ENCODE peak calls at places on chromosomes 1 and 21, in five cellular contexts. One of them, this sample, is unnamed.

GRCh38 chr1:202133016-202133415 is 10.3 kb downstream of the GPR37L1 start:
- DNase-seq in cardiac muscle cell: no peak
- DNase-seq in HL-60: peak; percentile 84
- DNase-seq in psoas muscle: peak; percentile 49
- DNase-seq in AG04449: no peak
- DNase-seq in this sample: peak; percentile 66

GRCh38 chr1:16204634-16205332 is 7.7 kb downstream of the ARHGEF19 start:
- DNase-seq in cardiac muscle cell: peak; percentile 71
- DNase-seq in HL-60: peak; percentile 36
- DNase-seq in psoas muscle: no peak
- DNase-seq in AG04449: no peak
- DNase-seq in this sample: no peak

GRCh38 chr1:54325705-54326461 is 80.3 kb downstream of the SSBP3 start:
- DNase-seq in cardiac muscle cell: no peak
- DNase-seq in HL-60: no peak
- DNase-seq in psoas muscle: no peak
- DNase-seq in AG04449: no peak
- DNase-seq in this sample: no peak

GRCh38 chr1:173479649-173480048 is 2.5 kb downstream of the PRDX6 start:
- DNase-seq in cardiac muscle cell: no peak
- DNase-seq in HL-60: no peak
- DNase-seq in psoas muscle: no peak
- DNase-seq in AG04449: no peak
- DNase-seq in this sample: no peak

GRCh38 chr1:156126701-156127534 is 12.4 kb downstream of the LMNA start:
- DNase-seq in cardiac muscle cell: no peak
- DNase-seq in HL-60: peak; percentile 97
- DNase-seq in psoas muscle: peak; percentile 61
- DNase-seq in AG04449: peak; percentile 83
- DNase-seq in this sample: peak; percentile 89

GRCh38 chr1:199243423-199244061 is 604.7 kb downstream of the PTPRC start:
- DNase-seq in cardiac muscle cell: peak; percentile 60
- DNase-seq in HL-60: peak; percentile 90
- DNase-seq in psoas muscle: no peak
- DNase-seq in AG04449: no peak
- DNase-seq in this sample: peak; percentile 61

GRCh38 chr1:151716771-151717631 is at the start of gene CELF3:
- DNase-seq in cardiac muscle cell: peak; percentile 59
- DNase-seq in HL-60: no peak
- DNase-seq in psoas muscle: no peak
- DNase-seq in AG04449: no peak
- DNase-seq in this sample: no peak

GRCh38 chr1:41806472-41807155 is 112.1 kb downstream of the HIVEP3 start:
- DNase-seq in cardiac muscle cell: no peak
- DNase-seq in HL-60: no peak
- DNase-seq in psoas muscle: no peak
- DNase-seq in AG04449: no peak
- DNase-seq in this sample: no peak

GRCh38 chr1:200150721-200151120 is 123.2 kb downstream of the NR5A2 start:
- DNase-seq in cardiac muscle cell: no peak
- DNase-seq in HL-60: no peak
- DNase-seq in psoas muscle: no peak
- DNase-seq in AG04449: peak; percentile 44
- DNase-seq in this sample: no peak

GRCh38 chr1:49293016-49293415 is 516.3 kb upstream of the BEND5 start:
- DNase-seq in cardiac muscle cell: no peak
- DNase-seq in HL-60: no peak
- DNase-seq in psoas muscle: no peak
- DNase-seq in AG04449: no peak
- DNase-seq in this sample: no peak

GRCh38 chr1:152967201-152967600 is 3.2 kb upstream of the SPRR4 start:
- DNase-seq in cardiac muscle cell: no peak
- DNase-seq in HL-60: no peak
- DNase-seq in psoas muscle: no peak
- DNase-seq in AG04449: no peak
- DNase-seq in this sample: no peak

GRCh38 chr1:48236716-48237470 is 14.4 kb downstream of the SLC5A9 start:
- DNase-seq in cardiac muscle cell: peak; percentile 35
- DNase-seq in HL-60: no peak
- DNase-seq in psoas muscle: no peak
- DNase-seq in AG04449: no peak
- DNase-seq in this sample: no peak

GRCh38 chr1:248047008-248047407 is 372 bp downstream of the OR2L3 start:
- DNase-seq in cardiac muscle cell: no peak
- DNase-seq in HL-60: no peak
- DNase-seq in psoas muscle: no peak
- DNase-seq in AG04449: no peak
- DNase-seq in this sample: no peak

GRCh38 chr1:170562644-170563338 is 30.8 kb downstream of the GORAB start:
- DNase-seq in cardiac muscle cell: no peak
- DNase-seq in HL-60: peak; percentile 8
- DNase-seq in psoas muscle: peak; percentile 45
- DNase-seq in AG04449: no peak
- DNase-seq in this sample: peak; percentile 76

GRCh38 chr1:40760984-40761383 is 22.6 kb upstream of the KCNQ4 start:
- DNase-seq in cardiac muscle cell: no peak
- DNase-seq in HL-60: no peak
- DNase-seq in psoas muscle: no peak
- DNase-seq in AG04449: no peak
- DNase-seq in this sample: no peak

GRCh38 chr1:10179408-10179685 is 31.0 kb upstream of the KIF1B start:
- DNase-seq in cardiac muscle cell: no peak
- DNase-seq in HL-60: no peak
- DNase-seq in psoas muscle: no peak
- DNase-seq in AG04449: no peak
- DNase-seq in this sample: no peak

GRCh38 chr1:29474274-29474824 is 238.0 kb downstream of the PTPRU start:
- DNase-seq in cardiac muscle cell: no peak
- DNase-seq in HL-60: no peak
- DNase-seq in psoas muscle: no peak
- DNase-seq in AG04449: no peak
- DNase-seq in this sample: no peak

GRCh38 chr1:52602328-52603300 is at the start of gene GPX7:
- DNase-seq in cardiac muscle cell: peak; percentile 44
- DNase-seq in HL-60: no peak
- DNase-seq in psoas muscle: peak; percentile 47
- DNase-seq in AG04449: no peak
- DNase-seq in this sample: peak; percentile 79

GRCh38 chr1:240091614-240092300 is at the start of gene FMN2:
- DNase-seq in cardiac muscle cell: peak; percentile 66
- DNase-seq in HL-60: no peak
- DNase-seq in psoas muscle: no peak
- DNase-seq in AG04449: no peak
- DNase-seq in this sample: peak; percentile 65

GRCh38 chr1:18351735-18352134 is 129.0 kb upstream of the KLHDC7A start:
- DNase-seq in cardiac muscle cell: no peak
- DNase-seq in HL-60: no peak
- DNase-seq in psoas muscle: no peak
- DNase-seq in AG04449: no peak
- DNase-seq in this sample: no peak

GRCh38 chr1:187871177-187871576 is 1042.4 kb downstream of the PLA2G4A start:
- DNase-seq in cardiac muscle cell: no peak
- DNase-seq in HL-60: no peak
- DNase-seq in psoas muscle: no peak
- DNase-seq in AG04449: no peak
- DNase-seq in this sample: no peak

GRCh38 chr1:159468321-159468720 is 28.8 kb downstream of the OR10J1 start:
- DNase-seq in cardiac muscle cell: no peak
- DNase-seq in HL-60: no peak
- DNase-seq in psoas muscle: no peak
- DNase-seq in AG04449: no peak
- DNase-seq in this sample: no peak

GRCh38 chr21:46114963-46115362 is 17.1 kb downstream of the COL6A2 start:
- DNase-seq in cardiac muscle cell: no peak
- DNase-seq in HL-60: no peak
- DNase-seq in psoas muscle: peak; percentile 13
- DNase-seq in AG04449: no peak
- DNase-seq in this sample: peak; percentile 58

GRCh38 chr1:47387921-47388509 is 28.1 kb upstream of the FOXE3 start:
- DNase-seq in cardiac muscle cell: no peak
- DNase-seq in HL-60: no peak
- DNase-seq in psoas muscle: no peak
- DNase-seq in AG04449: no peak
- DNase-seq in this sample: no peak

GRCh38 chr1:158146165-158146564 is 34.5 kb upstream of the CD1D start:
- DNase-seq in cardiac muscle cell: no peak
- DNase-seq in HL-60: no peak
- DNase-seq in psoas muscle: no peak
- DNase-seq in AG04449: no peak
- DNase-seq in this sample: no peak

GRCh38 chr1:215835951-215836350 is 268.8 kb downstream of the KCTD3 start:
- DNase-seq in cardiac muscle cell: no peak
- DNase-seq in HL-60: no peak
- DNase-seq in psoas muscle: no peak
- DNase-seq in AG04449: no peak
- DNase-seq in this sample: no peak

GRCh38 chr1:43704838-43705237 is 2.5 kb upstream of the ST3GAL3 start:
- DNase-seq in cardiac muscle cell: no peak
- DNase-seq in HL-60: no peak
- DNase-seq in psoas muscle: peak; percentile 34
- DNase-seq in AG04449: no peak
- DNase-seq in this sample: no peak

GRCh38 chr1:211828584-211829342 is 1.8 kb downstream of the LPGAT1 start:
- DNase-seq in cardiac muscle cell: no peak
- DNase-seq in HL-60: no peak
- DNase-seq in psoas muscle: no peak
- DNase-seq in AG04449: no peak
- DNase-seq in this sample: no peak

GRCh38 chr1:181518152-181518551 is 34.8 kb downstream of the CACNA1E start:
- DNase-seq in cardiac muscle cell: no peak
- DNase-seq in HL-60: no peak
- DNase-seq in psoas muscle: no peak
- DNase-seq in AG04449: no peak
- DNase-seq in this sample: no peak

GRCh38 chr1:181525104-181525721 is 41.9 kb downstream of the CACNA1E start:
- DNase-seq in cardiac muscle cell: no peak
- DNase-seq in HL-60: no peak
- DNase-seq in psoas muscle: no peak
- DNase-seq in AG04449: no peak
- DNase-seq in this sample: no peak

GRCh38 chr1:181517181-181517875 is 34.0 kb downstream of the CACNA1E start:
- DNase-seq in cardiac muscle cell: no peak
- DNase-seq in HL-60: no peak
- DNase-seq in psoas muscle: no peak
- DNase-seq in AG04449: no peak
- DNase-seq in this sample: no peak

GRCh38 chr1:181522864-181523263 is 39.5 kb downstream of the CACNA1E start:
- DNase-seq in cardiac muscle cell: no peak
- DNase-seq in HL-60: no peak
- DNase-seq in psoas muscle: no peak
- DNase-seq in AG04449: no peak
- DNase-seq in this sample: no peak
- TF ChIP-seq CTCF in cardiac muscle cell: no peak
- TF ChIP-seq CTCF in HL-60: no peak
- TF ChIP-seq CTCF in psoas muscle: no peak
- TF ChIP-seq CTCF in AG04449: no peak
- TF ChIP-seq CTCF in this sample: no peak

GRCh38 chr1:1352784-1353388 is 3.7 kb upstream of the DVL1 start:
- DNase-seq in cardiac muscle cell: no peak
- DNase-seq in HL-60: no peak
- DNase-seq in psoas muscle: no peak
- DNase-seq in AG04449: no peak
- DNase-seq in this sample: no peak
- H3K4me3 ChIP-seq in cardiac muscle cell: no peak overlapping the region
- H3K4me3 ChIP-seq in HL-60: no peak overlapping the region
- H3K4me3 ChIP-seq in psoas muscle: no peak overlapping the region
- H3K4me3 ChIP-seq in AG04449: peak overlapping the region; percentile 8
- H3K4me3 ChIP-seq in this sample: no peak overlapping the region

GRCh38 chr1:179293340-179294327 is at the start of gene SOAT1:
- DNase-seq in cardiac muscle cell: peak; percentile 97
- DNase-seq in HL-60: peak; percentile 79
- DNase-seq in psoas muscle: peak; percentile 97
- DNase-seq in AG04449: peak; percentile 37
- DNase-seq in this sample: peak; percentile 98
- TF ChIP-seq CTCF in cardiac muscle cell: peak; percentile 6
- TF ChIP-seq CTCF in HL-60: no peak
- TF ChIP-seq CTCF in psoas muscle: no peak
- TF ChIP-seq CTCF in AG04449: peak; percentile 58
- TF ChIP-seq CTCF in this sample: no peak

DNA sequence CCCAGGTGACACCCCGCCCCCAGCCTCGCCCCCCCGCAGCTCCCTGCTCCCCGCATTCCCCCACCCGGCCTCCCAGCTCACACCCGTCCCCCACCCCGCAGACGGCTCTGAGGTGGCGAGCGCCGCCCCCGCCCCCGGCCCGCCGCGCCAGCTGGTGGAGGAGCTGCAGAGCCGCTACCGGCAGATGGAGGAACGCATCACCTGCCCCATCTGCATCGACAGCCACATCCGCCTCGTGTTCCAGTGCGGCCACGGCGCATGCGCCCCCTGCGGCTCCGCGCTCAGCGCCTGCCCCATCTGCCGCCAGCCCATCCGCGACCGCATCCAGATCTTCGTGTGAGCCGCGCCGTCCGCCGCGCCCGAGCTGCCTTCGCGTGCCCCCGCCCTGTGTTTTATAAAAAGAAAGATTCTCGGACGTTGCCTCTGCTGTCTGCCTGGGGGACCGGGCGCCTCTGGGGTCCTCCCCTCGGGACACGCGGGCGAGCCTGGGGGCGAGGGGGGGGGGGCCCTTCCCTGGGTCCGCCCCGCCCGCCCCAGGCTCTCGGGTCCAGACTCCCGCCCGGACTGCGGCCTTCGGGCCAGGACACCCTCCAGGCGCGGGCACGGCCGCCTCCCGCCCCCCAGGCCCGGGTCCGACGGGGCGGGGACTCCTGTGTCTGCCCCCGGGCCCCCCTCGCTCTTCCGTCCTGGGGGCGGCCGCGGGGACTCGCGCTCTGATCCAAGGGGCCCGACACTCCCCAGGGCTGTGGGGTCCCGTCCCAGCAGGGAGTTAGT is 1.6 kb upstream of the MMP23B start:
- DNase-seq in cardiac muscle cell: peak; percentile 62
- DNase-seq in HL-60: peak; percentile 87
- DNase-seq in psoas muscle: peak; percentile 75
- DNase-seq in AG04449: no peak
- DNase-seq in this sample: peak; percentile 95
- H3K4me3 ChIP-seq in cardiac muscle cell: no peak overlapping the region
- H3K4me3 ChIP-seq in HL-60: no peak overlapping the region
- H3K4me3 ChIP-seq in psoas muscle: peak overlapping the region; percentile 30
- H3K4me3 ChIP-seq in AG04449: no peak overlapping the region
- H3K4me3 ChIP-seq in this sample: no peak overlapping the region

GRCh38 chr1:21335750-21336168 is 45.5 kb upstream of the ECE1 start:
- DNase-seq in cardiac muscle cell: no peak
- DNase-seq in HL-60: no peak
- DNase-seq in psoas muscle: no peak
- DNase-seq in AG04449: no peak
- DNase-seq in this sample: no peak
- TF ChIP-seq CTCF in cardiac muscle cell: no peak
- TF ChIP-seq CTCF in HL-60: no peak
- TF ChIP-seq CTCF in psoas muscle: no peak
- TF ChIP-seq CTCF in AG04449: no peak
- TF ChIP-seq CTCF in this sample: no peak

DNA sequence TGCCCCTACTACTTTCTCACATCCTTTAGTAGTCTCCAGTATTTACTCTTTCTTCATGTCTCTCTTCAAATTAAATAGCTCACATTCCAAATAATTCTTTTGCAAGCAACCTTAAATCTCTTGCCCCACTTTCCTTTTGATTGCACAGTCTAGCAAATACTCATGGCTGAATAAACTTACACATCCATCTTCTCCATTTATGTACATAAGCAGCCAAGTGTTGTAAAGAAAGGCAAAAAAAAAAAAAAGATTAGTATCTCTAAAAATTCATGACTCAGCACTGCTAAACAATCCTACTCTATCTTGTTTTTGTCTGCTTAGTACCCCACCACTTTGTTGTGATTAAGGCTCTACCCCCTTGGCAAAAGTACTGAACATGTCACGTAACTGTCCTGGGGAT is 42.6 kb downstream of the F13B start:
- DNase-seq in cardiac muscle cell: no peak
- DNase-seq in HL-60: no peak
- DNase-seq in psoas muscle: no peak
- DNase-seq in AG04449: peak; percentile 31
- DNase-seq in this sample: no peak
- H3K4me3 ChIP-seq in cardiac muscle cell: no peak overlapping the region
- H3K4me3 ChIP-seq in HL-60: no peak overlapping the region
- H3K4me3 ChIP-seq in psoas muscle: no peak overlapping the region
- H3K4me3 ChIP-seq in AG04449: no peak overlapping the region
- H3K4me3 ChIP-seq in this sample: no peak overlapping the region